ENCODE peak calls at places on chromosomes 7 and 10, in six cellular contexts. S, D, H, R, E and W are unnamed samples.

GRCh38 chr7:32048970-32049369 is 21.2 kb downstream of the PDE1C start:
- DNase-seq in R (no peak), D (no peak), S (no peak), H (no peak), E (no peak), W (no peak)

GRCh38 chr7:4144171-4144701 is 537.9 kb upstream of the FOXK1 start:
- DNase-seq in E (no peak), R (no peak), S (no peak), H (peak), D (no peak), W (no peak)

GRCh38 chr10:58010076-58010475 is 257.6 kb downstream of the IPMK start:
- DNase-seq in R (no peak), D (no peak), H (no peak), S (no peak), E (no peak), W (no peak)

GRCh38 chr10:121077331-121077730 is 226.2 kb downstream of the WDR11 start:
- DNase-seq in E (no peak), D (peak), H (no peak), S (no peak), R (no peak), W (no peak)

GRCh38 chr10:19762026-19762425 is 54.2 kb upstream of the PLXDC2 start:
- DNase-seq in S (no peak), D (no peak), H (no peak), E (no peak), R (no peak), W (no peak)

GRCh38 chr10:118374404-118374803 is 32.3 kb upstream of the FAM204A start:
- DNase-seq in E (no peak), H (no peak), R (no peak), D (no peak), S (no peak), W (no peak)

GRCh38 chr7:138705122-138705521 is 4.0 kb upstream of the SVOPL start:
- DNase-seq in S (no peak), E (no peak), H (no peak), R (no peak), D (no peak), W (no peak)

GRCh38 chr10:116766241-116767198 is 24.2 kb upstream of the HSPA12A start:
- DNase-seq in R (no peak), S (no peak), D (no peak), E (no peak), H (no peak), W (no peak)

GRCh38 chr7:107020400-107020799 is 24.1 kb upstream of the PRKAR2B start:
- DNase-seq in E (no peak), R (no peak), D (no peak), S (no peak), H (no peak), W (no peak)

GRCh38 chr7:7562736-7563135 is 3.9 kb upstream of the MIOS start:
- DNase-seq in S (no peak), D (peak), H (peak), E (no peak), R (no peak), W (no peak)

GRCh38 chr7:148856035-148856881 is 27.8 kb downstream of the EZH2 start:
- DNase-seq in R (peak), E (peak), H (peak), D (peak), S (peak), W (no peak)

GRCh38 chr10:88843171-88843570 is 8.5 kb downstream of the ANKRD22 start:
- DNase-seq in D (no peak), E (no peak), H (no peak), R (no peak), S (no peak), W (no peak)

DNA sequence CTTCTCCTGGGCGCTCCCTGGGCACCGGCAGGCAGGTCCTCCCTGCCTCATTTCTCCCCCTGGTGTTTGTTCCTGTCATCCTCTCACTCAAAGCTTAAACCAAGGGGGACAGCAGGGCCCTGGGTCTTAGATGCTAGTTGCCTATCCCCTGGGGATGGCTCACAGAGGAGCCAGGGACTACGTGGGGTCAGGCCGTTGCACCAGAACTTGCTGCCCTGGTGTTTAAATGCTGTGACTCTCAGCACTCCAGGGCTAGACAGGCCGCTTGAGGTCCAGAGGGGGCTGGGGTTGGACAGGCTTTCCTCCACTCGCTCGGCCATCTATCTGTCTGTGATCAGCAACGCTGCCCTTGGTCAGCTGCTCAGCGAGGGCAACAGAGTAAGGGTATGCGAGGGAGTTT is 340.3 kb downstream of the CXCL12 start:
- DNase-seq in E (no peak), D (no peak), R (no peak), H (no peak), S (no peak), W (no peak)
- TF ChIP-seq CTCF in E (no peak), D (no peak), R (no peak), H (no peak), S (no peak), W (no peak)

DNA sequence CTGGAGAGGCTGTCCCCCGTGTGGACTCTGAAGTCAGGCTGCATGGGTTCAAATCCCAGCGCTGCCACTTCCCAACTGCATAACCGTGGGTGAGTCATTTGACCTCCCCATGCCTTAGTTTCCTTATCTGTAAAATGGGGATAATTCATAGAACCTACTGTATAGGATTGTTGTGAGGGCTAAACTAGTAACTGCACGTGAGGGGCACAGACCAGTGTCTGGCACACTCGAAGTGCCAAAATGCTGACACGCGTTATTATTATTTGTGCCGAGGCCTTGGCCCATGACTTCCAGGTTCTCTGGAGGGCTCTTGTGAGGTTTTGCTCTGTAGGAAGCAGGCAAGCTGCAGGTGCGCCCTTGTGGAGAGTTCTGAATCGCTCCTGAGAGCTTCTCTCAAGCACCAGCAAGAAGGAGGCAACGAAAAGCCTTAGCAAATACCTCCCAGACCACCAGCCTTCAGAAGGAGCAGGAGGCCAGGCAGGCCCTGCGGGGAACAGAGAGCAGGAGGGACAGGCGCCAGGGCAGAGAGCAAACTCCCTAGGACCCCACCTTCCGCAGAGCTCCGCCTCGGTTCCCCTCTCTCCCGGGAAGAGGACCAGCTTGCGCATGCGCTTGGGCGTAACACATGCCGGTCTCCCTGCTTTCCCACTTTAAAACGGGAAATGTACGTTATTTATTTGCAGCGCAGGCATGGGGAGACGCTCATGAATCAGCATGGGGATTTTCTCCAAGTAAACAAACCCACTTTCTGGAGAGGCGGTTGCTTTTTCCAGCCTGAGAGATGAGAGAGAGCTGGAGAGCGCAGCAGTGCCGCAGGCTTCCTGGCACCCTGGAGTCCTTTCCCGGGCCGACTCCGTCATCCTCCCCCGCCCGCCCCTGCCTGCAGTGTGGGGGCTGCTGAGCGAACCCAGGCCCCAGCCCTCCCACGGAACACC is 39.6 kb downstream of the SORCS3 start:
- DNase-seq in H (no peak), D (no peak), E (no peak), S (no peak), R (no peak), W (peak)
- TF ChIP-seq CTCF in H (no peak), D (no peak), E (no peak), S (no peak), R (no peak), W (no peak)

GRCh38 chr7:93601363-93601762 is 26.8 kb upstream of the CALCR start:
- DNase-seq in E (no peak), R (no peak), H (no peak), D (no peak), S (no peak), W (no peak)
- TF ChIP-seq CTCF in E (no peak), R (no peak), H (no peak), D (no peak), S (no peak), W (no peak)

GRCh38 chr10:114932945-114933344 is 5.0 kb upstream of the TRUB1 start:
- DNase-seq in S (no peak), D (no peak), H (no peak), E (no peak), R (no peak), W (no peak)

GRCh38 chr10:114930320-114930719 is 7.7 kb upstream of the TRUB1 start:
- DNase-seq in H (no peak), R (no peak), D (no peak), E (no peak), S (no peak), W (no peak)

GRCh38 chr10:114928818-114929217 is 9.2 kb upstream of the TRUB1 start:
- DNase-seq in S (no peak), H (peak), R (no peak), E (no peak), D (no peak), W (no peak)

GRCh38 chr10:114932225-114932624 is 5.8 kb upstream of the TRUB1 start:
- DNase-seq in R (no peak), H (no peak), S (no peak), E (no peak), D (no peak), W (no peak)

GRCh38 chr10:114931072-114931679 is 6.8 kb upstream of the TRUB1 start:
- DNase-seq in R (no peak), E (no peak), D (no peak), S (no peak), H (no peak), W (no peak)
- TF ChIP-seq CTCF in R (no peak), E (no peak), D (no peak), S (no peak), H (no peak), W (no peak)

GRCh38 chr10:98852686-98853085 is 383.0 kb downstream of the HPSE2 start:
- DNase-seq in S (no peak), D (no peak), R (no peak), H (no peak), E (no peak), W (no peak)
- TF ChIP-seq CTCF in S (no peak), D (no peak), R (no peak), H (no peak), E (no peak), W (peak)

GRCh38 chr7:34181271-34181958 is 276.1 kb downstream of the BMPER start:
- DNase-seq in E (no peak), S (no peak), H (no peak), D (no peak), R (no peak), W (no peak)

GRCh38 chr7:34190299-34190698 is 285.0 kb downstream of the BMPER start:
- DNase-seq in E (no peak), R (no peak), H (no peak), D (peak), S (no peak), W (no peak)

GRCh38 chr7:34187908-34188307 is 282.6 kb downstream of the BMPER start:
- DNase-seq in D (no peak), E (no peak), S (no peak), H (no peak), R (no peak), W (no peak)

DNA sequence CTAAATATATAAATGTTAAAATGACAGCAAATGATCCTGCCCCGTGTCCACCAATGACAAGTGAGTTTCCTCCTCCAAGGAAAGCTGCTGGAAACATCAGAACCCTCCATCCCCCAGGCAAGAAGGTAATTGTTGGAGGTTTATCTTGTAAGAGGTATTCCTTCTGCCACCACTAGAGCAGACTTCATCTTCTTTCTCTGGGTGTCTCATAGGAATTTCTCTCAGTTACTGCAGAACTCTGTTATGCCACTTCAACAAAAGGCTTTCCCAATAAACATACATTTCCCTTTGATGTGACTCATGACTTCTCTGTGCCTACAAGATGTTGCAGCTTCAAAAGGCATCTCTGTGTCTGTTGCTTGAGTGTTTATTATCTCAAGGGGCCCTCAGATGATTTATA is 279.1 kb downstream of the BMPER start:
- DNase-seq in D (no peak), E (no peak), H (no peak), S (no peak), R (no peak), W (no peak)
- TF ChIP-seq CTCF in D (no peak), E (no peak), H (no peak), S (no peak), R (no peak), W (no peak)

GRCh38 chr7:117669818-117670217 is 190.0 kb downstream of the CFTR start:
- DNase-seq in D (no peak), E (no peak), H (no peak), R (no peak), S (no peak), W (no peak)
- TF ChIP-seq CTCF in D (no peak), E (no peak), H (no peak), R (no peak), S (no peak), W (peak)

GRCh38 chr7:52017802-52018679 is 701.4 kb upstream of the COBL start:
- DNase-seq in D (no peak), H (no peak), R (no peak), S (no peak), E (peak), W (no peak)
- TF ChIP-seq CTCF in D (no peak), H (no peak), R (peak), S (peak), E (peak), W (peak)